ENCODE peak calls at places on chromosomes 13 and 19, in ten cellular contexts. W is tibial artery; Q is foreskin fibroblast; C is GM12878; Z is fibroblast of the aortic adventitia; E is fibroblast of mammary gland; A is CD8-positive, alpha-beta T cell; S is H1; T is adrenal gland; F is thoracic aorta. K is an unnamed sample.

GRCh38 chr13:73038064-73038463 is 20.7 kb upstream of the KLF5 start:
- DNase-seq in E (no peak), T (no peak), C (no peak), W (no peak), F (no peak), A (no peak), Z (no peak), S (no peak), Q (no peak), K (no peak)

GRCh38 chr13:33205804-33206221 is 79.7 kb downstream of the STARD13 start:
- DNase-seq in A (no peak), Q (no peak), W (no peak), E (peak; percentile 74), S (no peak), Z (no peak), F (no peak), T (no peak), C (no peak), K (peak; percentile 83)

GRCh38 chr19:30662211-30662861 is 290.2 kb downstream of the ZNF536 start:
- DNase-seq in C (no peak), A (no peak), Z (no peak), S (no peak), E (no peak), T (no peak), W (peak; percentile 42), Q (peak; percentile 12), F (no peak), K (no peak)

GRCh38 chr13:40651866-40652587 is 14.4 kb downstream of the FOXO1 start:
- DNase-seq in W (no peak), E (no peak), C (no peak), S (peak; percentile 64), Z (no peak), Q (no peak), F (no peak), A (no peak), T (no peak), K (no peak)

GRCh38 chr19:58474997-58475713 is 997 bp upstream of the ZNF446 start:
- DNase-seq in C (no peak), T (no peak), S (no peak), A (no peak), W (no peak), F (no peak), E (peak; percentile 57), Z (no peak), Q (no peak), K (no peak)

GRCh38 chr13:114313061-114313860 is 1.0 kb upstream of the CHAMP1 start:
- DNase-seq in C (peak; percentile 63), Z (no peak), S (no peak), Q (no peak), A (no peak), F (no peak), W (no peak), T (peak; percentile 25), E (peak; percentile 48), K (no peak)

GRCh38 chr19:1489463-1489971 is 633 bp downstream of the PCSK4 start:
- DNase-seq in E (no peak), S (no peak), F (no peak), C (no peak), Z (no peak), A (no peak), Q (no peak), T (no peak), W (no peak), K (no peak)

GRCh38 chr19:35828694-35829301 is 16.2 kb upstream of the PRODH2 start:
- DNase-seq in Q (peak; percentile 52), S (peak; percentile 88), W (peak; percentile 51), Z (peak; percentile 78), A (no peak), E (peak; percentile 63), F (no peak), T (peak; percentile 70), C (no peak), K (peak; percentile 52)

GRCh38 chr19:43784981-43785808 is 4.4 kb upstream of the KCNN4 start:
- DNase-seq in F (no peak), Q (peak; percentile 61), T (peak; percentile 61), C (no peak), S (peak; percentile 64), E (peak; percentile 81), Z (peak; percentile 78), W (no peak), A (peak; percentile 27), K (peak; percentile 57)

GRCh38 chr19:45211751-45212381 is 33.3 kb downstream of the BLOC1S3 start:
- DNase-seq in T (peak; percentile 74), F (no peak), C (no peak), S (no peak), Z (peak; percentile 46), A (no peak), E (no peak), Q (no peak), W (no peak), K (no peak)

GRCh38 chr19:51531349-51532315 is at the start of gene SIGLEC6:
- DNase-seq in Z (no peak), Q (no peak), A (no peak), S (no peak), T (peak; percentile 33), W (peak; percentile 63), C (peak; percentile 25), F (no peak), E (no peak), K (no peak)

GRCh38 chr19:47035127-47035494 is 13.3 kb downstream of the TMEM160 start:
- DNase-seq in Z (no peak), S (no peak), A (no peak), T (no peak), C (no peak), W (no peak), E (peak; percentile 44), Q (peak; percentile 20), F (no peak), K (no peak)

GRCh38 chr19:7394728-7395359 is 46.1 kb downstream of the ARHGEF18 start:
- DNase-seq in Z (peak; percentile 87), T (peak; percentile 92), Q (peak; percentile 85), S (peak; percentile 99), C (peak; percentile 80), A (peak; percentile 79), W (peak; percentile 84), E (peak; percentile 84), F (peak; percentile 45), K (peak; percentile 74)

GRCh38 chr19:38699027-38699346 is 45.3 kb downstream of the CAPN12 start:
- DNase-seq in S (no peak), A (no peak), W (no peak), T (no peak), F (no peak), Z (no peak), Q (no peak), E (no peak), C (no peak), K (no peak)

GRCh38 chr13:72204291-72204690 is 337.3 kb upstream of the DACH1 start:
- DNase-seq in A (no peak), F (no peak), Q (no peak), Z (peak; percentile 5), T (no peak), W (no peak), C (no peak), E (peak; percentile 23), S (no peak), K (peak; percentile 20)

GRCh38 chr13:98348476-98348875 is 171.4 kb upstream of the RNF113B start:
- DNase-seq in Z (no peak), F (no peak), C (no peak), S (no peak), E (no peak), T (no peak), W (no peak), A (no peak), Q (no peak), K (no peak)

GRCh38 chr13:46620029-46620428 is 67.1 kb downstream of the LRCH1 start:
- DNase-seq in Z (no peak), Q (no peak), S (no peak), W (no peak), A (no peak), E (no peak), C (no peak), T (no peak), F (no peak), K (no peak)

GRCh38 chr13:52348081-52348480 is 57.9 kb downstream of the THSD1 start:
- DNase-seq in W (no peak), Z (peak; percentile 96), F (no peak), C (no peak), E (peak; percentile 94), S (no peak), A (no peak), Q (peak; percentile 78), T (no peak), K (peak; percentile 82)

GRCh38 chr19:31659897-31660210 is 310.6 kb upstream of the TSHZ3 start:
- DNase-seq in E (no peak), T (no peak), S (no peak), A (no peak), C (no peak), F (no peak), Q (no peak), Z (peak; percentile 26), W (no peak), K (no peak)

GRCh38 chr13:45255253-45255987 is 54.6 kb upstream of the KCTD4 start:
- DNase-seq in T (no peak), Q (no peak), E (no peak), S (no peak), C (no peak), A (no peak), Z (no peak), W (no peak), F (no peak), K (no peak)
- H3K4me3 ChIP-seq in T (no peak overlapping the region), Q (no peak overlapping the region), E (no peak overlapping the region), S (no peak overlapping the region), C (no peak overlapping the region), A (no peak overlapping the region), Z (no peak overlapping the region), W (no peak overlapping the region), F (no peak overlapping the region), K (no peak overlapping the region)

GRCh38 chr19:15759962-15760565 is 22.3 kb downstream of the OR10H3 start:
- DNase-seq in E (no peak), F (no peak), W (no peak), C (no peak), A (no peak), Z (no peak), T (no peak), S (no peak), Q (no peak), K (no peak)
- TF ChIP-seq CTCF in E (no peak), F (no peak), W (no peak), C (peak; percentile 29), A (no peak), Z (no peak), T (no peak), S (no peak), Q (no peak), K (no peak)

GRCh38 chr13:24348385-24348784 is 39.0 kb downstream of the C1QTNF9 start:
- DNase-seq in C (no peak), A (no peak), Q (no peak), F (no peak), W (no peak), E (no peak), S (no peak), Z (no peak), T (no peak), K (no peak)
- H3K4me3 ChIP-seq in C (no peak overlapping the region), A (no peak overlapping the region), Q (no peak overlapping the region), F (no peak overlapping the region), W (no peak overlapping the region), E (no peak overlapping the region), S (no peak overlapping the region), Z (no peak overlapping the region), T (no peak overlapping the region), K (no peak overlapping the region)

DNA sequence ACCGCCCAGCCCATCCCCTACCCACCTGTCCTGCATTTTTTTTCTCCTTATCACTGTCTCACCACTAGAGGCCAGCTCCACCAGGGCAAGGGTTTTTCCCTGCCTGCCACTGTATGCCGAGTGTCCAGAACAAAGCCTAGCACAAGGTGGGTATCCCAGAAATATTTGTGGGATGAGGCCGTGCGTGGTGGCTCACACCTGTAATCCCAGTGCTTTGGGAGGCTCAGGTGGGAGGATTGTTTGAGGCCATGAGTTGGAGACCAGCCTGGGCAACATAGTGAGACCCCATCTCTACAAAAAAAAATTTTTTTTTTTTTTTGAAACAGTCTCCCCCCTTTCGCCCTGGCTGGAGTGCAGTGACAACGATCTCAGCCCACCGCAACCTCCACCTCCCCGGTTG is 2.9 kb upstream of the MRI1 start:
- DNase-seq in F (no peak), W (no peak), Z (no peak), E (no peak), T (no peak), A (no peak), C (no peak), S (no peak), Q (no peak), K (no peak)
- TF ChIP-seq CTCF in F (no peak), W (no peak), Z (no peak), E (no peak), T (no peak), A (no peak), C (no peak), S (no peak), Q (no peak), K (peak; percentile 28)

K was measured in brain microvascular endothelial cell.